ENCODE peak calls at places on chromosomes 5 and 9, in eight cellular contexts. One of them, this sample, is unnamed.

GRCh38 chr9:23775549-23775948 is 50.5 kb downstream of the ELAVL2 start:
- DNase-seq in SK-N-SH: no peak
- DNase-seq in MM.1S: no peak
- DNase-seq in GM23248: no peak
- DNase-seq in OCI-LY7: no peak
- DNase-seq in neural progenitor cell: no peak
- DNase-seq in PC-3: peak; percentile 32
- DNase-seq in GM23338: no peak
- DNase-seq in this sample: no peak

GRCh38 chr9:75239176-75239575 is 150.9 kb downstream of the OSTF1 start:
- DNase-seq in SK-N-SH: no peak
- DNase-seq in PC-3: peak; percentile 60
- DNase-seq in neural progenitor cell: no peak
- DNase-seq in OCI-LY7: peak; percentile 13
- DNase-seq in MM.1S: no peak
- DNase-seq in GM23248: peak; percentile 74
- DNase-seq in GM23338: peak; percentile 35
- DNase-seq in this sample: peak; percentile 45

GRCh38 chr5:71778678-71779276 is 59.7 kb downstream of the CARTPT start:
- DNase-seq in GM23338: peak; percentile 55
- DNase-seq in OCI-LY7: peak; percentile 59
- DNase-seq in neural progenitor cell: peak; percentile 61
- DNase-seq in MM.1S: peak; percentile 27
- DNase-seq in GM23248: peak; percentile 28
- DNase-seq in PC-3: peak; percentile 67
- DNase-seq in SK-N-SH: peak; percentile 52
- DNase-seq in this sample: peak; percentile 28

GRCh38 chr5:88256872-88257271 is 11.8 kb downstream of the TMEM161B start:
- DNase-seq in neural progenitor cell: peak; percentile 6
- DNase-seq in GM23248: no peak
- DNase-seq in OCI-LY7: no peak
- DNase-seq in MM.1S: no peak
- DNase-seq in GM23338: peak; percentile 91
- DNase-seq in PC-3: no peak
- DNase-seq in SK-N-SH: no peak
- DNase-seq in this sample: no peak

GRCh38 chr9:133514475-133515239 is 10.1 kb downstream of the MYMK start:
- DNase-seq in neural progenitor cell: no peak
- DNase-seq in MM.1S: no peak
- DNase-seq in SK-N-SH: peak; percentile 85
- DNase-seq in GM23338: no peak
- DNase-seq in OCI-LY7: no peak
- DNase-seq in PC-3: no peak
- DNase-seq in GM23248: no peak
- DNase-seq in this sample: no peak

GRCh38 chr5:149641000-149641576 is 59.8 kb downstream of the ARHGEF37 start:
- DNase-seq in PC-3: no peak
- DNase-seq in SK-N-SH: no peak
- DNase-seq in GM23248: peak; percentile 41
- DNase-seq in OCI-LY7: no peak
- DNase-seq in neural progenitor cell: no peak
- DNase-seq in MM.1S: no peak
- DNase-seq in GM23338: peak; percentile 39
- DNase-seq in this sample: peak; percentile 43

GRCh38 chr5:180818942-180819341 is 16.3 kb upstream of the MGAT1 start:
- DNase-seq in PC-3: no peak
- DNase-seq in SK-N-SH: no peak
- DNase-seq in neural progenitor cell: no peak
- DNase-seq in OCI-LY7: no peak
- DNase-seq in MM.1S: no peak
- DNase-seq in GM23338: no peak
- DNase-seq in GM23248: no peak
- DNase-seq in this sample: no peak

GRCh38 chr9:124139001-124139400 is 118.7 kb upstream of the NEK6 start:
- DNase-seq in OCI-LY7: no peak
- DNase-seq in PC-3: no peak
- DNase-seq in GM23338: no peak
- DNase-seq in GM23248: peak; percentile 90
- DNase-seq in neural progenitor cell: no peak
- DNase-seq in SK-N-SH: no peak
- DNase-seq in MM.1S: no peak
- DNase-seq in this sample: no peak

GRCh38 chr9:81861644-81862043 is 66.6 kb upstream of the SPATA31D4 start:
- DNase-seq in SK-N-SH: no peak
- DNase-seq in MM.1S: no peak
- DNase-seq in PC-3: peak; percentile 81
- DNase-seq in neural progenitor cell: no peak
- DNase-seq in GM23248: peak; percentile 89
- DNase-seq in OCI-LY7: no peak
- DNase-seq in GM23338: no peak
- DNase-seq in this sample: no peak

GRCh38 chr9:99090366-99091130 is 14.4 kb upstream of the TGFBR1 start:
- DNase-seq in GM23338: no peak
- DNase-seq in neural progenitor cell: no peak
- DNase-seq in GM23248: peak; percentile 71
- DNase-seq in PC-3: no peak
- DNase-seq in MM.1S: no peak
- DNase-seq in SK-N-SH: no peak
- DNase-seq in OCI-LY7: no peak
- DNase-seq in this sample: no peak

GRCh38 chr5:115767424-115767823 is 49.0 kb downstream of the CDO1 start:
- DNase-seq in GM23248: no peak
- DNase-seq in neural progenitor cell: no peak
- DNase-seq in GM23338: no peak
- DNase-seq in PC-3: no peak
- DNase-seq in OCI-LY7: no peak
- DNase-seq in MM.1S: no peak
- DNase-seq in SK-N-SH: no peak
- DNase-seq in this sample: no peak

GRCh38 chr9:134592819-134593200 is 48.8 kb upstream of the COL5A1 start:
- DNase-seq in neural progenitor cell: no peak
- DNase-seq in SK-N-SH: no peak
- DNase-seq in OCI-LY7: no peak
- DNase-seq in GM23338: no peak
- DNase-seq in MM.1S: no peak
- DNase-seq in GM23248: no peak
- DNase-seq in PC-3: no peak
- DNase-seq in this sample: no peak

GRCh38 chr9:132239999-132240859 is 78.4 kb downstream of the NTNG2 start:
- DNase-seq in PC-3: no peak
- DNase-seq in MM.1S: no peak
- DNase-seq in GM23248: no peak
- DNase-seq in GM23338: peak; percentile 54
- DNase-seq in neural progenitor cell: peak; percentile 64
- DNase-seq in SK-N-SH: peak; percentile 75
- DNase-seq in OCI-LY7: no peak
- DNase-seq in this sample: no peak

GRCh38 chr9:128218518-128219389 is 15.6 kb downstream of the DNM1 start:
- DNase-seq in MM.1S: peak; percentile 96
- DNase-seq in PC-3: peak; percentile 55
- DNase-seq in SK-N-SH: peak; percentile 69
- DNase-seq in neural progenitor cell: peak; percentile 96
- DNase-seq in OCI-LY7: peak; percentile 96
- DNase-seq in GM23338: peak; percentile 99
- DNase-seq in GM23248: peak; percentile 65
- DNase-seq in this sample: peak; percentile 94
- H3K4me3 ChIP-seq in MM.1S: peak overlapping the region; percentile 62
- H3K4me3 ChIP-seq in PC-3: no peak overlapping the region
- H3K4me3 ChIP-seq in SK-N-SH: no peak overlapping the region
- H3K4me3 ChIP-seq in neural progenitor cell: peak overlapping the region; percentile 43
- H3K4me3 ChIP-seq in OCI-LY7: peak overlapping the region; percentile 62
- H3K4me3 ChIP-seq in GM23338: peak overlapping the region; percentile 45
- H3K4me3 ChIP-seq in GM23248: no peak overlapping the region
- H3K4me3 ChIP-seq in this sample: no peak overlapping the region

DNA sequence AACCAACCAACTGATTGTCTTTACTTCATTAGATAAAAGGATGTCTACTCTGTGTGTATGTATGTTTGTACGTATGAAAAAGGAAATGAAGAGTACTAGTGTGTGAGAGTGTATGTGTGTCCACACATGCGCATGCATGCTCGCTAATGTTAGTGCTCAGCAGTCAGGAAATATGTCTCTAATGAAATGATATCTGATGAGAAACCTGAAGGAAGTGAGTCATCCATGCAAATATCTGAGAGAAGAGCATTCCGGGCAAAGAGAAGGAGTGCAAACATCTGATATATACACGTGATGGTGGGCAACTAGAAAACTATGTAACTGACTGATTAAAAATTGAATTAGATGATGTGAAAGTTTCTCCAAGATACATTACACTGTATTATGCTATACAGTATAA is 29.6 kb upstream of the UGCG start:
- DNase-seq in neural progenitor cell: no peak
- DNase-seq in GM23248: peak; percentile 71
- DNase-seq in OCI-LY7: no peak
- DNase-seq in MM.1S: no peak
- DNase-seq in SK-N-SH: no peak
- DNase-seq in GM23338: no peak
- DNase-seq in PC-3: peak; percentile 84
- DNase-seq in this sample: no peak
- TF ChIP-seq EZH2phosphoT487 in neural progenitor cell: no peak
- TF ChIP-seq EZH2phosphoT487 in GM23248: no peak
- TF ChIP-seq EZH2phosphoT487 in OCI-LY7: no peak
- TF ChIP-seq EZH2phosphoT487 in MM.1S: no peak
- TF ChIP-seq EZH2phosphoT487 in SK-N-SH: no peak
- TF ChIP-seq EZH2phosphoT487 in GM23338: no peak
- TF ChIP-seq EZH2phosphoT487 in PC-3: no peak
- TF ChIP-seq EZH2phosphoT487 in this sample: no peak

DNA sequence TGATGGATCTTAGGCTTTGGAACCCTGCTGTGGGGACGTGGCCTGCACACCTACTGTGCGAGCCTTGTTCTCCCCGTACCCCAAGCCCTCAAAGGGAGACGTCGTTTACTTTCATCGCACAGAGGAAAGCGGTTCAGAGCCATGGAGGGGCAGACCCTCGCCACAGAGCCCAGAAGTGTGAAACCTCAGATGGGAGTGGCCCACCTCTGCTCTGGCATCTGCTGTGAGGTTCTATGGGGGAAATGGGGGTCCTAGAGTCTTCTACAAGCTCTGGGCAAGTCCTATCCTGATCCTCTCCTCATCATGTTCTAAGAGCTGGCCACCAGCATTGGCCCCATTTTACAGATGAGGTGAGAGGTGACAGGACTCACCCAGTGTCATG is 3.7 kb upstream of the RNF44 start:
- DNase-seq in SK-N-SH: no peak
- DNase-seq in MM.1S: no peak
- DNase-seq in neural progenitor cell: no peak
- DNase-seq in GM23248: no peak
- DNase-seq in GM23338: no peak
- DNase-seq in PC-3: no peak
- DNase-seq in OCI-LY7: no peak
- DNase-seq in this sample: no peak
- H3K4me3 ChIP-seq in SK-N-SH: no peak overlapping the region
- H3K4me3 ChIP-seq in MM.1S: no peak overlapping the region
- H3K4me3 ChIP-seq in neural progenitor cell: no peak overlapping the region
- H3K4me3 ChIP-seq in GM23248: no peak overlapping the region
- H3K4me3 ChIP-seq in GM23338: peak overlapping the region; percentile 84
- H3K4me3 ChIP-seq in PC-3: no peak overlapping the region
- H3K4me3 ChIP-seq in OCI-LY7: peak overlapping the region; percentile 75
- H3K4me3 ChIP-seq in this sample: no peak overlapping the region

GRCh38 chr5:147893820-147894219 is 12.5 kb downstream of the C5orf46 start:
- DNase-seq in SK-N-SH: no peak
- DNase-seq in GM23248: no peak
- DNase-seq in PC-3: peak; percentile 83
- DNase-seq in neural progenitor cell: no peak
- DNase-seq in MM.1S: no peak
- DNase-seq in OCI-LY7: no peak
- DNase-seq in GM23338: no peak
- DNase-seq in this sample: no peak
- TF ChIP-seq EZH2phosphoT487 in SK-N-SH: no peak
- TF ChIP-seq EZH2phosphoT487 in GM23248: no peak
- TF ChIP-seq EZH2phosphoT487 in PC-3: no peak
- TF ChIP-seq EZH2phosphoT487 in neural progenitor cell: no peak
- TF ChIP-seq EZH2phosphoT487 in MM.1S: no peak
- TF ChIP-seq EZH2phosphoT487 in OCI-LY7: no peak
- TF ChIP-seq EZH2phosphoT487 in GM23338: no peak
- TF ChIP-seq EZH2phosphoT487 in this sample: no peak

GRCh38 chr9:130895038-130895437 is 1.6 kb downstream of the QRFP start:
- DNase-seq in OCI-LY7: no peak
- DNase-seq in GM23338: no peak
- DNase-seq in GM23248: no peak
- DNase-seq in neural progenitor cell: no peak
- DNase-seq in SK-N-SH: peak; percentile 19
- DNase-seq in MM.1S: no peak
- DNase-seq in PC-3: no peak
- DNase-seq in this sample: no peak

GRCh38 chr9:130895481-130896232 is 955 bp downstream of the QRFP start:
- DNase-seq in GM23248: peak; percentile 30
- DNase-seq in SK-N-SH: peak; percentile 33
- DNase-seq in GM23338: peak; percentile 62
- DNase-seq in OCI-LY7: no peak
- DNase-seq in PC-3: no peak
- DNase-seq in MM.1S: no peak
- DNase-seq in neural progenitor cell: peak; percentile 55
- DNase-seq in this sample: no peak

GRCh38 chr9:130897848-130898551 is 1.4 kb upstream of the QRFP start:
- DNase-seq in GM23338: no peak
- DNase-seq in SK-N-SH: peak; percentile 70
- DNase-seq in neural progenitor cell: no peak
- DNase-seq in OCI-LY7: no peak
- DNase-seq in GM23248: no peak
- DNase-seq in PC-3: no peak
- DNase-seq in MM.1S: no peak
- DNase-seq in this sample: no peak

GRCh38 chr9:130897105-130897751 is 616 bp upstream of the QRFP start:
- DNase-seq in MM.1S: no peak
- DNase-seq in PC-3: no peak
- DNase-seq in GM23248: no peak
- DNase-seq in SK-N-SH: no peak
- DNase-seq in neural progenitor cell: no peak
- DNase-seq in OCI-LY7: no peak
- DNase-seq in GM23338: no peak
- DNase-seq in this sample: no peak

DNA sequence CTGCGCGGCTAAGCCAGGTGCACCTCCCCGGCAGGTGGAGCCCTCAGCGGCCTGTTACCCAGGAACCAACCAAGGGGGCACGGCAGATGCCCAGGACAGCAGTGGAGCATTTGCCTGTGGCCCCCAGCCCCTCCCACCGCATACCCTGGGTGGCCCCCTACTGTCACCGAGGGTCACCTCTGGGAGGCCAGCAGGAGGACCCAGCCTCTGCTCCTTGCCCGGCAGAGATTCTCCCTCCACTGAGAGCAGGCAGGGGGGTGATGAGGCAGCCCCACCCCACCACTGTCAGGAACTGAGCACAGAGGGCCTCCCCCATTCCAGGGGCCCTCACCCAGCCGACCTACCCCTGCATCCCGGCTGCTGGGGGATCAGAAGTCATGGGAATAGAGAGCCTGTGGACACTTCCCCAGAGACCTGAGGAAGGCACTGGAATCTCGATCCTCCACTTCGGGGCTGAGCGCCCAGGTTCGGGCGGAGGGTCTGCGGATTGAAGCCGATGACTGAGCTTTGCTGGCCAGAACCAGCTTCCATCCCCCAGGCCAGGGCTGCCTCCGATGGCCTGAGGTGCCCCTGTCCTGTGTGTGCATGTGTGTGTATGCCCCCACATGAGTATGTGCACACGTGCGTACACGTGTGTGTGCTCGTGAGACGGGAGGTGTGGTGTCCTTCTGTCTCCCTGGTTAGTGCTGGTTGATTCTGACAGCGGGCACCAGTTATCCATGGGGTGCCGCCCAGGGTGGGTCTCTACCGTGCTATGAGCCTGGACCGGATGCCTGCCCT is at the start of gene QRFP:
- DNase-seq in GM23338: no peak
- DNase-seq in MM.1S: no peak
- DNase-seq in SK-N-SH: no peak
- DNase-seq in neural progenitor cell: no peak
- DNase-seq in PC-3: peak; percentile 7
- DNase-seq in GM23248: no peak
- DNase-seq in OCI-LY7: peak; percentile 5
- DNase-seq in this sample: no peak
- H3K4me3 ChIP-seq in GM23338: no peak within 1 kb of the TSS
- H3K4me3 ChIP-seq in MM.1S: no peak within 1 kb of the TSS
- H3K4me3 ChIP-seq in SK-N-SH: no peak within 1 kb of the TSS
- H3K4me3 ChIP-seq in neural progenitor cell: no peak within 1 kb of the TSS
- H3K4me3 ChIP-seq in PC-3: no peak within 1 kb of the TSS
- H3K4me3 ChIP-seq in GM23248: no peak within 1 kb of the TSS
- H3K4me3 ChIP-seq in OCI-LY7: no peak within 1 kb of the TSS
- H3K4me3 ChIP-seq in this sample: no peak within 1 kb of the TSS

This sample was measured in hepatocyte.